ENCODE peak calls at places on chromosomes 6 and 20, in ten cellular contexts. L is H1, S is endothelial cell of umbilical vein, C is astrocyte of the spinal cord, K is brain microvascular endothelial cell, U is mucosa of descending colon, M is sigmoid colon, J is fibroblast of the aortic adventitia, Z is fibroblast of lung, T is breast epithelium. W is an unnamed sample.

GRCh38 chr6:2020909-2021308 is 224.5 kb downstream of the GMDS start:
- DNase-seq in M (no peak), L (no peak), K (no peak), Z (peak; percentile 69), J (peak; percentile 54), T (no peak), U (no peak), C (peak; percentile 71), S (peak; percentile 66), W (no peak)

GRCh38 chr6:128131036-128131435 is 230.2 kb upstream of the THEMIS start:
- DNase-seq in M (no peak), Z (no peak), U (no peak), S (no peak), L (no peak), J (no peak), K (no peak), C (no peak), T (no peak), W (no peak)

GRCh38 chr20:44566018-44566417 is 16.4 kb upstream of the PKIG start:
- DNase-seq in Z (no peak), U (no peak), L (no peak), K (no peak), C (no peak), M (no peak), T (no peak), S (no peak), J (no peak), W (no peak)

GRCh38 chr20:48098866-48099265 is 313.6 kb upstream of the SULF2 start:
- DNase-seq in U (no peak), T (no peak), M (no peak), L (no peak), C (peak; percentile 2), J (no peak), S (no peak), Z (peak; percentile 45), K (no peak), W (no peak)

GRCh38 chr6:152118678-152119077 is 311.2 kb downstream of the ESR1 start:
- DNase-seq in C (no peak), U (no peak), L (no peak), K (no peak), S (no peak), T (no peak), Z (no peak), M (no peak), J (no peak), W (no peak)

GRCh38 chr6:111724505-111724904 is 118.8 kb upstream of the TRAF3IP2 start:
- DNase-seq in C (no peak), S (no peak), L (no peak), U (no peak), Z (no peak), K (no peak), T (no peak), M (no peak), J (no peak), W (peak; percentile 44)

GRCh38 chr20:61845276-61845675 is 220.4 kb downstream of the TAF4 start:
- DNase-seq in K (no peak), C (no peak), U (peak; percentile 2), T (no peak), J (no peak), Z (no peak), L (no peak), S (no peak), M (no peak), W (no peak)

GRCh38 chr20:63217706-63218105 is 1.8 kb upstream of the YTHDF1 start:
- DNase-seq in L (no peak), Z (no peak), T (no peak), U (no peak), C (no peak), S (no peak), K (no peak), M (no peak), J (no peak), W (no peak)

DNA sequence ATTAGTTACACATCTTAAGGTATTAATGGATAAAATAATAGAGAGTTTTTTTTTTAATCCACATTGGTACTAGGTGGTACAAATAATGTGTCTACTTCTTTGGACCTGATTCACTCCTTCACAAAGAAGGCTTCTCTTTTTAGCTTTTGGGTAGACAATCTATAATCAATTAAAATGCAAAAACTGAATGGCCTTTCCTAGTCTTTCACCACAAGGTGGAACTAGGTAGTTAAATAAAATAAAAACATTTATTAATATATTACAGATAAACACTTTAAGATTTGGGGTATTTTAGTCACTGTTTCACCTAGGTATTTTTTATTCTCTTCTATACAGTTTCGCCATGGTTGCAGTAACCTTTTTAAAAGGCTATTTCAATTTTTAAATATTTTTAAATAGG is 68.3 kb upstream of the DST start:
- DNase-seq in J (no peak), K (no peak), M (no peak), U (no peak), L (no peak), C (no peak), Z (no peak), S (no peak), T (no peak), W (no peak)
- TF ChIP-seq CTCF in J (no peak), K (no peak), M (no peak), U (no peak), L (no peak), C (peak; percentile 5), Z (peak; percentile 12), S (no peak), T (no peak), W (no peak)

GRCh38 chr20:58636396-58636982 is 14.6 kb upstream of the STX16 start:
- DNase-seq in J (no peak), Z (no peak), M (peak; percentile 56), U (no peak), K (no peak), L (no peak), T (no peak), S (no peak), C (no peak), W (no peak)

GRCh38 chr20:58636983-58637421 is 14.1 kb upstream of the STX16 start:
- DNase-seq in Z (no peak), U (no peak), J (no peak), T (peak; percentile 39), M (peak; percentile 56), S (no peak), L (no peak), C (no peak), K (no peak), W (no peak)

GRCh38 chr20:58639182-58640146 is 11.6 kb upstream of the STX16 start:
- DNase-seq in C (no peak), S (no peak), L (no peak), K (no peak), Z (no peak), T (no peak), J (no peak), U (no peak), M (peak; percentile 53), W (no peak)

GRCh38 chr20:58638467-58639181 is 12.5 kb upstream of the STX16 start:
- DNase-seq in Z (no peak), M (peak; percentile 47), S (no peak), L (no peak), U (no peak), K (no peak), C (no peak), T (no peak), J (no peak), W (no peak)

DNA sequence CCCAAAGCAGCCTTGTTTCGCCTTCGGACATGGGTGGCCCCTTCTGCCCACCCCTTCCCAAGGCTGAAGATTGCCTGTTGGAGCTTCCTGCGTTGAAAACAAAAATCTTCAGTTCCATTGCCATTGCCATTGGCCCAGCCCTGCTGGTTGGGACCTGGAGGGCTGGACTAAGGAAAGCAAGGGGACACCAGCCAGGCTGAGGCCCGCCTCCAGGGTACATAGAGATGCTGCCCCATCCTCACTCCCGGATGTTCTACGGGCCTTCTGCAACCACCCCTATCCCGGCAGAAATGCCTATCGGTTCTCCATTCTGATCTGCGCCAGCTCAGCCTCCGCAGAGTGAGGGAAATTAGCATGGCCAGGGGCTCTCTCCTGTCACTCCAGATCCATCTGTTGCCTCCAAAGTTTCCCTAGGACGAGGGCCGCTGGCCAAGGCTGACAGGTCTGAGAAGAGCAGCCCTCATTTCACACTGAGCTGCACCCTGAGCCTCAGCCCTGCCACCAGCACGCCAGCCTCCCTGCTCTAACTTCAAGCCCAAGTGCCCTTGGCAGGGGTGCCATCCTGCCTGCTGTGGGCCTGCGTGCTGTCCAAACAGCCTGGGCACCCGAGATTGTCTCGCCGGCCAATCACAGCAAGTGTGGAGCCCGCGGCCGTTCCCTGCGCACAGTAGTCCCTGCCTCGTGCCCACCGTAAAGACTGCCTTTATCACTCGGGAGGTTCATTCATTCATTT is 13.5 kb upstream of the STX16 start:
- DNase-seq in L (no peak), Z (no peak), U (no peak), J (no peak), T (no peak), M (peak; percentile 59), K (no peak), S (no peak), C (no peak), W (no peak)
- TF ChIP-seq CTCF in L (no peak), Z (no peak), U (no peak), J (no peak), T (no peak), M (no peak), K (no peak), S (no peak), C (no peak), W (no peak)

GRCh38 chr6:54267798-54268197 is 40.4 kb upstream of the TINAG start:
- DNase-seq in S (peak; percentile 65), U (no peak), Z (peak; percentile 42), M (no peak), L (no peak), T (no peak), K (peak; percentile 72), C (peak; percentile 56), J (peak; percentile 64), W (no peak)
- TF ChIP-seq CTCF in S (peak; percentile 44), U (no peak), Z (peak; percentile 68), M (peak; percentile 13), L (peak; percentile 46), T (peak; percentile 15), K (peak; percentile 69), C (peak; percentile 58), J (peak; percentile 53), W (peak; percentile 59)

GRCh38 chr6:158751192-158751591 is 68.0 kb downstream of the EZR start:
- DNase-seq in L (no peak), M (no peak), T (no peak), J (no peak), Z (no peak), S (no peak), C (no peak), U (no peak), K (no peak), W (no peak)

GRCh38 chr6:158753826-158754225 is 65.3 kb downstream of the EZR start:
- DNase-seq in L (no peak), C (no peak), U (no peak), T (no peak), M (no peak), Z (no peak), J (no peak), K (no peak), S (no peak), W (no peak)

GRCh38 chr6:158754738-158755137 is 64.4 kb downstream of the EZR start:
- DNase-seq in J (no peak), L (no peak), C (no peak), T (no peak), U (no peak), K (no peak), Z (no peak), S (no peak), M (no peak), W (no peak)

GRCh38 chr6:158751842-158752424 is 67.2 kb downstream of the EZR start:
- DNase-seq in K (no peak), C (no peak), U (peak; percentile 72), L (no peak), J (no peak), Z (no peak), S (no peak), T (no peak), M (no peak), W (peak; percentile 92)

GRCh38 chr6:158752613-158753012 is 66.6 kb downstream of the EZR start:
- DNase-seq in M (peak; percentile 78), S (no peak), K (no peak), C (no peak), U (no peak), L (no peak), J (peak; percentile 23), T (no peak), Z (peak; percentile 21), W (peak; percentile 56)
- TF ChIP-seq CTCF in M (no peak), S (no peak), K (peak; percentile 48), C (peak; percentile 23), U (no peak), L (peak; percentile 30), J (peak; percentile 7), T (no peak), Z (peak; percentile 34), W (no peak)

W was measured in Peyer's patch.